ENCODE peak calls at places on chromosome 18, in six cellular contexts. K, S, F, O, Q and V are unnamed samples.

GRCh38 chr18:48061781-48062570 is 131.5 kb upstream of the SMAD2 start:
- DNase-seq in K (no peak), S (no peak), F (no peak), O (no peak), Q (no peak), V (no peak)

GRCh38 chr18:37861981-37862380 is 296.4 kb upstream of the CELF4 start:
- DNase-seq in K (no peak), S (no peak), F (no peak), O (no peak), Q (no peak), V (no peak)

GRCh38 chr18:21741511-21742322 is 1.1 kb downstream of the MIB1 start:
- DNase-seq in K (peak; percentile 35), S (peak; percentile 21), F (peak; percentile 9), O (peak; percentile 43), Q (peak; percentile 63), V (peak; percentile 28)

GRCh38 chr18:21538230-21538629 is 62.3 kb downstream of the ESCO1 start:
- DNase-seq in K (no peak), S (no peak), F (no peak), O (no peak), Q (no peak), V (no peak)

GRCh38 chr18:12255626-12256026 is 1.5 kb downstream of the CIDEA start:
- DNase-seq in K (no peak), S (no peak), F (peak; percentile 42), O (peak; percentile 27), Q (no peak), V (peak; percentile 59)

GRCh38 chr18:3340015-3340681 is 78.2 kb downstream of the MYL12B start:
- DNase-seq in K (no peak), S (no peak), F (peak; percentile 56), O (peak; percentile 61), Q (no peak), V (no peak)

GRCh38 chr18:29083545-29083944 is 906.6 kb upstream of the CDH2 start:
- DNase-seq in K (no peak), S (no peak), F (peak; percentile 2), O (no peak), Q (no peak), V (no peak)

GRCh38 chr18:11096411-11096810 is 53.0 kb downstream of the PIEZO2 start:
- DNase-seq in K (no peak), S (no peak), F (no peak), O (peak; percentile 60), Q (no peak), V (no peak)

GRCh38 chr18:41763361-41763760 is 191.7 kb upstream of the PIK3C3 start:
- DNase-seq in K (no peak), S (no peak), F (no peak), O (no peak), Q (no peak), V (no peak)

GRCh38 chr18:22032392-22032961 is 136.9 kb upstream of the GATA6 start:
- DNase-seq in K (no peak), S (peak; percentile 8), F (peak; percentile 92), O (peak; percentile 33), Q (no peak), V (peak; percentile 87)

GRCh38 chr18:35683021-35683420 is 101.5 kb downstream of the GALNT1 start:
- DNase-seq in K (no peak), S (peak; percentile 15), F (peak; percentile 10), O (no peak), Q (no peak), V (no peak)

GRCh38 chr18:10526211-10526949 is 553 bp downstream of the NAPG start:
- DNase-seq in K (peak; percentile 61), S (peak; percentile 46), F (peak; percentile 39), O (peak; percentile 70), Q (peak; percentile 71), V (peak; percentile 18)

GRCh38 chr18:26089247-26090129 is 925 bp downstream of the SS18 start:
- DNase-seq in K (peak; percentile 46), S (peak; percentile 35), F (peak; percentile 49), O (peak; percentile 70), Q (peak; percentile 76), V (no peak)

GRCh38 chr18:2096581-2096980 is 474.7 kb downstream of the METTL4 start:
- DNase-seq in K (no peak), S (no peak), F (no peak), O (no peak), Q (no peak), V (peak; percentile 94)

GRCh38 chr18:56358608-56359007 is 279.8 kb downstream of the TXNL1 start:
- DNase-seq in K (no peak), S (no peak), F (no peak), O (no peak), Q (no peak), V (no peak)

GRCh38 chr18:3869848-3870247 is 419.9 kb downstream of the TGIF1 start:
- DNase-seq in K (no peak), S (peak; percentile 37), F (peak; percentile 76), O (peak; percentile 65), Q (no peak), V (peak; percentile 6)

GRCh38 chr18:24492445-24492844 is 32.0 kb downstream of the HRH4 start:
- DNase-seq in K (no peak), S (no peak), F (no peak), O (no peak), Q (no peak), V (no peak)

GRCh38 chr18:78073275-78073674 is 823.6 kb downstream of the GALR1 start:
- DNase-seq in K (no peak), S (no peak), F (no peak), O (no peak), Q (no peak), V (no peak)

GRCh38 chr18:68431111-68431921 is 283.6 kb downstream of the TMX3 start:
- DNase-seq in K (peak; percentile 30), S (no peak), F (no peak), O (peak; percentile 25), Q (no peak), V (peak; percentile 94)

GRCh38 chr18:48228841-48229240 is 180.3 kb downstream of the ZBTB7C start:
- DNase-seq in K (no peak), S (no peak), F (no peak), O (no peak), Q (no peak), V (no peak)

GRCh38 chr18:57674891-57675290 is 53.3 kb upstream of the NARS1 start:
- DNase-seq in K (no peak), S (no peak), F (no peak), O (no peak), Q (no peak), V (no peak)

GRCh38 chr18:76957384-76958355 is 135.3 kb downstream of the ZNF236 start:
- DNase-seq in K (no peak), S (no peak), F (no peak), O (no peak), Q (no peak), V (no peak)
- H3K27ac ChIP-seq in K (no peak overlapping the region), S (no peak overlapping the region), F (no peak overlapping the region), O (no peak overlapping the region), Q (no peak overlapping the region), V (no peak overlapping the region)

GRCh38 chr18:63218472-63218871 is 101.1 kb downstream of the BCL2 start:
- DNase-seq in K (no peak), S (no peak), F (no peak), O (no peak), Q (no peak), V (no peak)
- H4K91ac ChIP-seq in K (no peak overlapping the region), S (no peak overlapping the region), F (no peak overlapping the region), O (no peak overlapping the region), Q (no peak overlapping the region), V (no peak overlapping the region)

DNA sequence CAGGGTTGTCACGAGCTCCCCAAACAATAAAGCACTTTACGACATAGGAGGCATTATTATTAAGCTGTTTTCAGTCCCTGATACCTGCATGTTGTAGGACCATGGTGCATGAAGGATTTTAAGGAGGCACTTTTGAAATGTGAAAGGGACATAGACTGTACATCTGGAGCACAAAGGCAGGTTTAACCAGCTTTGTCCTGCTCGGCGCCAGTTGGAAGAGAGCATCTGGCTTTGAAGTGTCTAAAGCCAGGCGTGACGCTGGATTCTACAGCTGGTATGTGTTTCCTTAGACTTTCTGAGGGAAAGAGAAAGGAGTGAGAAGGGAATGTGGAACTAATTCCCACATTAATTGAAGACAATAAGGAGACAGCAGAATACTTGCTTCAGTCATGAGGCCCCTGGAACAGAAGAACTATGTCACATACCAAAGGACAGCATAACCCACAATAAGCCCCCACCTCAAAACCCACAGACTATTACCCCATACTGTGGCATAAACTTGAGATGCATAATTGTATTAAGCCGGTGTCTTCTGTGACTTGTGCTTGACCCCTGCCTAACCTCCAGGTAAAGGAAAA is 381.0 kb upstream of the MEX3C start:
- DNase-seq in K (no peak), S (no peak), F (no peak), O (no peak), Q (no peak), V (no peak)
- H2BK120ac ChIP-seq in K (no peak overlapping the region), S (no peak overlapping the region), F (no peak overlapping the region), O (no peak overlapping the region), Q (no peak overlapping the region), V (no peak overlapping the region)

DNA sequence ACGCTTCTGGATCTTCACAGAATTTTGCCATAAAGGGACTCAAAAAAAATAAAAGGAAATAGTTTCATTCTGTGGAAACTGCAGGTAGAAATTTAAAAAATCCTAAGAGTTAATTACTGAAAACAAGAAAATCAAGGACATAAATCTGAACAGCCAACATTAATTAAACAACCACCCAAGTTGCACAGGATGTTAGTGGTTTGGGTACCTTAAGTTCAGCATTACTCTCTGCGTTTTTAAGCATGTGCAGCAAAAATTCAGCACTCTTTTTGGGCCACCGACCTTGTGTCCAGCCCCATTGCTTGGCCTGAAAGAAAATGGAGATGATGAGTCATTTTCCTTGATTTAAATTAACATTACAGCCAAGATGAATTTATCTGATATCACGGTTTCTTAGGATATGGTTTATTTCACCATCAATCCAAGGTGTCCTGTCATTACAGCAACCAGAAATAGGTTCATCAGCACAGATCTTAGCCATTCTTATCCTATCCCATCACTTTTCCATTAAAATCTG is 3.3 kb upstream of the C18orf32 start:
- DNase-seq in K (no peak), S (no peak), F (no peak), O (peak; percentile 7), Q (no peak), V (no peak)
- H3K27ac ChIP-seq in K (peak overlapping the region; percentile 44), S (no peak overlapping the region), F (no peak overlapping the region), O (peak overlapping the region; percentile 72), Q (no peak overlapping the region), V (no peak overlapping the region)

GRCh38 chr18:8793445-8794132 is 88.2 kb downstream of the MTCL1 start:
- DNase-seq in K (no peak), S (no peak), F (no peak), O (no peak), Q (no peak), V (no peak)
- H4K91ac ChIP-seq in K (no peak overlapping the region), S (no peak overlapping the region), F (peak overlapping the region; percentile 19), O (no peak overlapping the region), Q (no peak overlapping the region), V (no peak overlapping the region)